ENCODE peak calls at places on chromosomes 11 and 22, in nine cellular contexts. K is fibroblast of lung; V is kidney; X is stimulated activated naive CD8-positive, alpha-beta T cell treated with anti-CD3 and anti-CD28 coated beads, Interleukin-15, amount 100 ng/mL, for 72 hours; O is glomerular endothelial cell; F is iris pigment epithelial cell; P is NCI-H774; L is KBM-7; U is left ventricle myocardium superior. S is an unnamed sample.
A peak's percentile ranks its signal among the peaks of the same experiment; 100 is the strongest.

GRCh38 chr11:59614277-59615131 is 1.1 kb downstream of the OSBP start:
- DNase-seq in K (peak; percentile 9), U (no peak), V (no peak), P (no peak), L (peak; percentile 15), X (no peak), F (peak; percentile 18), O (no peak), S (no peak)

GRCh38 chr11:78370406-78371172 is 47.0 kb downstream of the GAB2 start:
- DNase-seq in L (no peak), F (peak; percentile 41), P (no peak), V (no peak), U (peak; percentile 41), K (peak; percentile 14), X (no peak), O (no peak), S (no peak)

GRCh38 chr22:34430386-34430785 is 510.1 kb upstream of the LARGE1 start:
- DNase-seq in K (no peak), P (no peak), L (no peak), O (no peak), V (no peak), F (no peak), X (no peak), U (no peak), S (no peak)

GRCh38 chr22:50274311-50274710 is 4.1 kb upstream of the MAPK11 start:
- DNase-seq in X (peak; percentile 42), L (peak; percentile 75), F (peak; percentile 51), O (no peak), V (no peak), K (peak; percentile 74), P (no peak), U (peak; percentile 74), S (no peak)

GRCh38 chr11:19919050-19919561 is 206.5 kb downstream of the NAV2 start:
- DNase-seq in X (no peak), K (peak; percentile 96), O (peak; percentile 90), F (peak; percentile 98), U (peak; percentile 56), L (no peak), V (no peak), P (no peak), S (no peak)

GRCh38 chr11:8283510-8284272 is 20.0 kb upstream of the LMO1 start:
- DNase-seq in U (no peak), X (no peak), O (no peak), V (no peak), F (no peak), K (no peak), L (no peak), P (peak; percentile 53), S (peak; percentile 31)

GRCh38 chr11:131868769-131869482 is 498.5 kb downstream of the NTM start:
- DNase-seq in X (no peak), F (peak; percentile 12), V (no peak), U (no peak), K (no peak), L (no peak), O (no peak), P (no peak), S (no peak)

GRCh38 chr11:34243620-34244493 is 114.0 kb downstream of the ABTB2 start:
- DNase-seq in K (peak; percentile 27), U (no peak), F (peak; percentile 90), P (no peak), O (no peak), V (no peak), X (peak; percentile 80), L (no peak), S (no peak)

GRCh38 chr22:28373841-28374240 is 305.8 kb downstream of the TTC28 start:
- DNase-seq in V (no peak), K (peak; percentile 52), X (no peak), F (peak; percentile 32), P (no peak), O (no peak), U (no peak), L (peak; percentile 28), S (no peak)

GRCh38 chr11:38274031-38274430 is 1676.0 kb upstream of the RAG2 start:
- DNase-seq in L (no peak), P (no peak), U (no peak), K (peak; percentile 5), X (no peak), F (peak; percentile 8), O (no peak), V (no peak), S (no peak)

GRCh38 chr11:71341596-71341995 is 89.2 kb upstream of the SHANK2 start:
- DNase-seq in X (no peak), K (no peak), V (no peak), O (no peak), L (no peak), P (no peak), U (no peak), F (no peak), S (no peak)

GRCh38 chr11:12130180-12130980 is 20.0 kb downstream of the MICAL2 start:
- DNase-seq in L (no peak), K (no peak), P (no peak), V (no peak), U (no peak), X (no peak), F (no peak), O (no peak), S (no peak)

GRCh38 chr11:19187880-19188279 is 13.9 kb downstream of the CSRP3 start:
- DNase-seq in O (no peak), V (no peak), L (no peak), U (no peak), P (no peak), F (no peak), K (no peak), X (no peak), S (no peak)

GRCh38 chr22:46321387-46321775 is 14.1 kb upstream of the TRMU start:
- DNase-seq in L (no peak), O (no peak), P (no peak), K (no peak), V (no peak), X (no peak), F (no peak), U (peak; percentile 10), S (no peak)

GRCh38 chr11:64848779-64849599 is 4.5 kb upstream of the CDC42BPG start:
- DNase-seq in O (no peak), P (no peak), X (peak; percentile 32), L (no peak), U (no peak), V (peak; percentile 88), K (no peak), F (no peak), S (peak; percentile 49)

GRCh38 chr22:26239561-26239960 is 70.3 kb downstream of the SEZ6L start:
- DNase-seq in X (no peak), K (no peak), O (no peak), P (no peak), V (no peak), L (peak; percentile 27), F (no peak), U (no peak), S (no peak)

GRCh38 chr11:124762077-124762623 is at the start of gene ESAM:
- DNase-seq in O (no peak), U (peak; percentile 74), F (no peak), K (no peak), V (peak; percentile 86), X (peak; percentile 68), L (no peak), P (peak; percentile 50), S (no peak)

GRCh38 chr11:65041206-65042035 is at the start of gene SAC3D1:
- DNase-seq in F (no peak), U (peak; percentile 80), V (no peak), K (no peak), O (no peak), L (peak; percentile 18), X (no peak), P (peak; percentile 84), S (no peak)

GRCh38 chr11:78188809-78189724 is at the start of gene USP35:
- DNase-seq in K (no peak), O (no peak), V (peak; percentile 85), F (no peak), P (no peak), U (no peak), L (no peak), X (no peak), S (no peak)

GRCh38 chr11:3227568-3228444 is 4.4 kb downstream of the MRGPRE start:
- DNase-seq in U (no peak), F (no peak), P (no peak), V (peak; percentile 74), K (no peak), O (no peak), X (no peak), L (peak; percentile 73), S (no peak)

GRCh38 chr22:22705328-22706100 is 61.1 kb downstream of the GGTLC2 start:
- DNase-seq in V (no peak), U (no peak), K (no peak), O (no peak), X (no peak), F (no peak), P (no peak), L (no peak), S (no peak)

GRCh38 chr11:67422894-67423293 is 5.4 kb upstream of the RPS6KB2 start:
- DNase-seq in O (no peak), K (no peak), V (no peak), F (no peak), X (no peak), U (no peak), P (no peak), L (no peak), S (no peak)

GRCh38 chr22:40107756-40108437 is 69.8 kb upstream of the TNRC6B start:
- DNase-seq in P (no peak), V (no peak), F (peak; percentile 34), L (no peak), K (peak; percentile 43), X (peak; percentile 15), U (no peak), O (no peak), S (no peak)

GRCh38 chr22:50171319-50171964 is 911 bp downstream of the PANX2 start:
- DNase-seq in L (no peak), O (no peak), U (no peak), K (no peak), V (peak; percentile 79), P (no peak), X (no peak), F (no peak), S (no peak)

GRCh38 chr22:24431309-24432034 is 4.1 kb downstream of the ADORA2A start:
- DNase-seq in L (no peak), U (no peak), V (peak; percentile 48), P (no peak), F (no peak), K (no peak), O (no peak), X (no peak), S (no peak)

GRCh38 chr11:103013426-103013825 is 57.9 kb upstream of the MMP13 start:
- DNase-seq in L (no peak), X (no peak), O (no peak), P (no peak), K (peak; percentile 48), U (no peak), F (peak; percentile 63), V (no peak), S (no peak)

GRCh38 chr11:95545116-95545875 is 244.3 kb downstream of the FAM76B start:
- DNase-seq in O (no peak), P (no peak), K (no peak), L (no peak), F (no peak), V (no peak), X (no peak), U (no peak), S (no peak)

GRCh38 chr11:122804796-122805195 is 33.5 kb upstream of the CRTAM start:
- DNase-seq in L (no peak), K (no peak), O (no peak), F (no peak), V (no peak), P (no peak), X (no peak), U (no peak), S (no peak)

GRCh38 chr11:76801736-76802135 is 18.6 kb downstream of the TSKU start:
- DNase-seq in U (no peak), O (no peak), P (peak; percentile 11), L (no peak), X (no peak), K (peak; percentile 42), F (no peak), V (no peak), S (peak; percentile 54)

GRCh38 chr11:1224491-1225385 is 1.9 kb downstream of the MUC5B start:
- DNase-seq in F (no peak), L (no peak), U (peak; percentile 26), V (peak; percentile 57), P (no peak), K (no peak), O (no peak), X (no peak), S (no peak)

GRCh38 chr22:27996981-27997380 is 77.9 kb upstream of the PITPNB start:
- DNase-seq in O (no peak), X (no peak), U (no peak), P (no peak), F (no peak), K (no peak), V (no peak), L (no peak), S (no peak)